ENCODE peak calls at places on chromosome 3, in six cellular contexts. F is iris pigment epithelial cell; M is activated gamma-delta T cell treated with anti-CD3 and anti-CD28 coated beads, Interleukin-2, amount 50 U/mL, for 16 hours; Z is germinal center; J is RPMI8226; R is COR-L47. E is an unnamed sample.

GRCh38 chr3:32990116-32990515 is 38.7 kb downstream of the CCR4 start:
- DNase-seq in J (no peak), R (no peak), F (no peak), M (no peak), Z (no peak), E (no peak)

GRCh38 chr3:197501879-197502620 is 53.7 kb downstream of the BDH1 start:
- DNase-seq in J (peak), Z (peak), M (no peak), F (peak), R (no peak), E (peak)

GRCh38 chr3:48851407-48851806 is 3.7 kb upstream of the PRKAR2A start:
- DNase-seq in R (peak), Z (no peak), F (peak), J (peak), M (no peak), E (peak)

GRCh38 chr3:178699810-178700209 is 163.6 kb downstream of the KCNMB2 start:
- DNase-seq in Z (no peak), R (peak), J (peak), M (no peak), F (peak), E (no peak)

GRCh38 chr3:46038916-46039315 is 11.6 kb upstream of the XCR1 start:
- DNase-seq in M (no peak), F (no peak), J (no peak), Z (no peak), R (no peak), E (no peak)

GRCh38 chr3:192825657-192826200 is 91.9 kb downstream of the MB21D2 start:
- DNase-seq in M (no peak), R (peak), F (peak), Z (peak), J (peak), E (peak)

GRCh38 chr3:73484656-73485248 is 140.0 kb downstream of the PDZRN3 start:
- DNase-seq in F (no peak), J (no peak), M (no peak), Z (peak), R (no peak), E (peak)

GRCh38 chr3:13767030-13767429 is 112.8 kb downstream of the WNT7A start:
- DNase-seq in M (no peak), Z (no peak), J (no peak), R (no peak), F (no peak), E (no peak)

GRCh38 chr3:133821767-133822638 is 16.4 kb downstream of the SRPRB start:
- DNase-seq in Z (no peak), J (peak), F (peak), M (no peak), R (no peak), E (no peak)

GRCh38 chr3:141425523-141426233 is 57.4 kb downstream of the ZBTB38 start:
- DNase-seq in Z (no peak), F (peak), M (no peak), R (no peak), J (no peak), E (no peak)

GRCh38 chr3:146337991-146338390 is 87.1 kb upstream of the PLSCR4 start:
- DNase-seq in R (no peak), F (no peak), M (no peak), J (no peak), Z (no peak), E (no peak)

GRCh38 chr3:60574046-60574769 is 677.0 kb downstream of the FHIT start:
- DNase-seq in J (no peak), R (no peak), M (no peak), F (no peak), Z (no peak), E (no peak)

GRCh38 chr3:52070724-52071621 is 14.6 kb upstream of the DUSP7 start:
- DNase-seq in R (no peak), F (no peak), Z (no peak), M (no peak), J (no peak), E (no peak)

GRCh38 chr3:150078983-150079739 is 108.5 kb upstream of the PFN2 start:
- DNase-seq in Z (no peak), F (peak), J (peak), M (no peak), R (no peak), E (no peak)

GRCh38 chr3:48018841-48019240 is 2.6 kb upstream of the MAP4 start:
- DNase-seq in J (no peak), F (peak), R (no peak), M (no peak), Z (no peak), E (no peak)